ENCODE peak calls at places on chromosome 21, in four cellular contexts. One of them, this sample, is unnamed.
A peak's percentile ranks its signal among the peaks of the same experiment; 100 is the strongest.

GRCh38 chr21:38806942-38807284 is 1.2 kb downstream of the ETS2 start:
- DNase-seq in K562: peak; percentile 47
- DNase-seq in HepG2: no peak
- DNase-seq in GM12878: no peak
- DNase-seq in this sample: no peak

GRCh38 chr21:36125513-36126121 is 9.3 kb upstream of the CBR3 start:
- DNase-seq in K562: peak; percentile 67
- DNase-seq in HepG2: peak; percentile 32
- DNase-seq in GM12878: no peak
- DNase-seq in this sample: no peak

GRCh38 chr21:37292946-37293345 is 25.8 kb upstream of the VPS26C start:
- DNase-seq in K562: no peak
- DNase-seq in GM12878: no peak
- DNase-seq in HepG2: no peak
- DNase-seq in this sample: no peak

GRCh38 chr21:33441489-33442477 is 38.0 kb downstream of the TMEM50B start:
- DNase-seq in K562: peak; percentile 37
- DNase-seq in HepG2: no peak
- DNase-seq in GM12878: peak; percentile 91
- DNase-seq in this sample: no peak

GRCh38 chr21:30193201-30193600 is 22.7 kb downstream of the CLDN8 start:
- DNase-seq in HepG2: no peak
- DNase-seq in GM12878: no peak
- DNase-seq in K562: no peak
- DNase-seq in this sample: no peak

GRCh38 chr21:36825683-36826082 is 126.8 kb downstream of the SIM2 start:
- DNase-seq in K562: no peak
- DNase-seq in HepG2: no peak
- DNase-seq in GM12878: no peak
- DNase-seq in this sample: no peak

GRCh38 chr21:45531393-45532215 is 10.6 kb downstream of the SLC19A1 start:
- DNase-seq in HepG2: no peak
- DNase-seq in GM12878: no peak
- DNase-seq in K562: no peak
- DNase-seq in this sample: no peak

GRCh38 chr21:25938673-25939395 is 204.1 kb downstream of the GABPA start:
- DNase-seq in K562: no peak
- DNase-seq in HepG2: no peak
- DNase-seq in GM12878: no peak
- DNase-seq in this sample: no peak

GRCh38 chr21:26041441-26042180 is 129.0 kb downstream of the APP start:
- DNase-seq in HepG2: no peak
- DNase-seq in K562: no peak
- DNase-seq in GM12878: no peak
- DNase-seq in this sample: no peak

GRCh38 chr21:36203603-36203889 is 46.9 kb downstream of the DOP1B start:
- DNase-seq in GM12878: peak; percentile 16
- DNase-seq in K562: peak; percentile 24
- DNase-seq in HepG2: peak; percentile 34
- DNase-seq in this sample: no peak

GRCh38 chr21:26124896-26125295 is 45.7 kb downstream of the APP start:
- DNase-seq in K562: no peak
- DNase-seq in HepG2: no peak
- DNase-seq in GM12878: no peak
- DNase-seq in this sample: no peak

GRCh38 chr21:26167593-26167992 is 3.0 kb downstream of the APP start:
- DNase-seq in HepG2: no peak
- DNase-seq in GM12878: no peak
- DNase-seq in K562: no peak
- DNase-seq in this sample: no peak

DNA sequence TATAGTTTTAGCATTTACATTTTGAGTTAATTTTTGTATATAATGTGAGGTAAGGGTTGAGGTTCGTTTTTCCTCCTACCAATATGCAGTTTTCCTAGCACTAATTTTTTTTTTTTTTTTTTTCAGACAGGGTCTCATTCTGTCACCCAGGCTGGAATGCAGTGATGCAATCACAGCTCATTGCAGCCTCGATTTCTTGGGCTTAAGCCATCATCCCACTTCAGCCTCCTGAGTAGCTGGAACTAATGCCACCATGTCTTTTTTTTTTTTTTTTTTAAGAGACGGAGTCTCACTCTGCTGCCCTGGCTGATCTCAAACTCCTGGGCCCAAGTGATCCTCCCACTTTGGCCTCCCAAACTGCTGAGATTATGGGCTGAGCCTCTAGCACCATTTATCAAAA is 2.5 kb upstream of the UBASH3A start:
- DNase-seq in K562: no peak
- DNase-seq in GM12878: no peak
- DNase-seq in HepG2: no peak
- DNase-seq in this sample: no peak
- TF ChIP-seq JUND in K562: no peak
- TF ChIP-seq JUND in GM12878: no peak
- TF ChIP-seq JUND in HepG2: no peak
- TF ChIP-seq JUND in this sample: no peak

GRCh38 chr21:34819357-34819999 is 150.7 kb downstream of the CLIC6 start:
- DNase-seq in GM12878: no peak
- DNase-seq in HepG2: no peak
- DNase-seq in K562: no peak
- DNase-seq in this sample: no peak
- TF ChIP-seq JUND in GM12878: no peak
- TF ChIP-seq JUND in HepG2: no peak
- TF ChIP-seq JUND in K562: no peak
- TF ChIP-seq JUND in this sample: no peak

GRCh38 chr21:32329776-32330175 is 31.1 kb downstream of the MRAP start:
- DNase-seq in HepG2: peak; percentile 27
- DNase-seq in K562: no peak
- DNase-seq in GM12878: no peak
- DNase-seq in this sample: no peak
- TF ChIP-seq JUND in HepG2: no peak
- TF ChIP-seq JUND in K562: no peak
- TF ChIP-seq JUND in GM12878: no peak
- TF ChIP-seq JUND in this sample: no peak

GRCh38 chr21:15298306-15298705 is 233.5 kb upstream of the NRIP1 start:
- DNase-seq in GM12878: no peak
- DNase-seq in HepG2: no peak
- DNase-seq in K562: no peak
- DNase-seq in this sample: no peak
- TF ChIP-seq JUND in GM12878: no peak
- TF ChIP-seq JUND in HepG2: no peak
- TF ChIP-seq JUND in K562: no peak
- TF ChIP-seq JUND in this sample: no peak

DNA sequence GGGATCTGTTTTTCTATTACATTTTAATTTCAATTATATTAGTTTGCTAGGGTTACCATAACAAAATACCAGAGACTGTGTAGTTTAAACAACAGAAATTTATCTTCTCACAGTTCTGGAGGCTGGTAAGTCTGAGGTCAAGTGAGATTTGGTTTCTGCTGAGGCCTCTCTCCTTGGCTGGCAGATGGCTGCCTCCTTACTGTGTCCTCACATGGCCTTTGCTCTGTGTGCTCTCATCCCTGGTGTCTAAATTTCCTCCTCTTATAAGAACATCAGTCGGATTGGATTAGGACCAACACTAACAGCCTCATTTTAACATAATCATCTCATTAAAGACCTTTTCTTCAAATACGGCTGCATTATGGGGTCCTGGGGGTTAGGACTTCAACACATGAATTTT is 195.2 kb upstream of the CHODL start:
- DNase-seq in HepG2: no peak
- DNase-seq in GM12878: no peak
- DNase-seq in K562: no peak
- DNase-seq in this sample: no peak
- TF ChIP-seq JUND in HepG2: no peak
- TF ChIP-seq JUND in GM12878: no peak
- TF ChIP-seq JUND in K562: no peak
- TF ChIP-seq JUND in this sample: no peak

DNA sequence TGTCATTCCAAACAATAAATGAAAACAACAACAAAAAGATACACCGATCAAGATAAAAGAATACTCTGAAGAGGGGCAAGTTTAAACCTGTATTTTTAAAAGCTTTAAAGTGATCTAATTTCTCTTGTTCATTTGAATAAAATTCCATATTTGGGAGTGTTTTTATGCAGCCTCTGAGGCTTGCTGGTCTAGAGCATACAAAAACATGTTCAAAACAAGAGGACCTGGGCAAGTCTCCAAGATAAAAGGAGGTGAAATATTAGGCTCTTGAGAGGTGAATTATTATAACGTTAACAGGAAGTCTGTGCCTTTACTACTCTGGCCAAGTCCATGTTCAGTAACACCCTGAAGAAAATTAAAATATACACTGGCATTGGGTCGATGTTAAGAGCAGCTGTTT is 20.1 kb downstream of the URB1 start:
- DNase-seq in K562: no peak
- DNase-seq in HepG2: no peak
- DNase-seq in GM12878: no peak
- DNase-seq in this sample: no peak
- TF ChIP-seq JUND in K562: no peak
- TF ChIP-seq JUND in HepG2: no peak
- TF ChIP-seq JUND in GM12878: no peak
- TF ChIP-seq JUND in this sample: no peak